ENCODE peak calls at places on chromosomes 5 and 9, in ten cellular contexts. L is uterus; C is foreskin fibroblast; F is brain microvascular endothelial cell; T is transverse colon; Y is heart right ventricle; D is upper lobe of right lung; J is CD8-positive, alpha-beta T cell; U is fibroblast of lung; P is fibroblast of mammary gland. K is an unnamed sample.

GRCh38 chr9:79896390-79896789 is 324.6 kb downstream of the TLE4 start:
- DNase-seq in Y (no peak), P (no peak), J (no peak), F (no peak), U (no peak), D (no peak), L (no peak), T (no peak), C (peak), K (peak)

GRCh38 chr9:99720455-99721050 is 101.1 kb upstream of the NR4A3 start:
- DNase-seq in C (peak), L (no peak), T (no peak), Y (no peak), D (no peak), J (no peak), P (peak), U (peak), F (no peak), K (no peak)

GRCh38 chr9:135061441-135061840 is 26.0 kb upstream of the OLFM1 start:
- DNase-seq in L (no peak), P (no peak), T (no peak), Y (no peak), C (no peak), J (no peak), F (no peak), U (no peak), D (peak), K (no peak)

GRCh38 chr5:863244-863805 is 12.5 kb upstream of the ZDHHC11 start:
- DNase-seq in P (no peak), T (no peak), Y (peak), L (no peak), C (no peak), U (no peak), D (no peak), F (no peak), J (no peak), K (no peak)

GRCh38 chr9:132804576-132805295 is 73.3 kb downstream of the AK8 start:
- DNase-seq in P (no peak), L (no peak), T (peak), J (no peak), C (no peak), U (no peak), D (no peak), F (no peak), Y (no peak), K (no peak)

GRCh38 chr9:104301770-104302169 is 202.3 kb upstream of the OR13F1 start:
- DNase-seq in P (no peak), Y (no peak), J (no peak), F (no peak), C (no peak), D (no peak), T (no peak), L (no peak), U (no peak), K (no peak)

GRCh38 chr9:122370869-122371467 is at the start of gene PTGS1:
- DNase-seq in T (peak), U (peak), J (no peak), P (no peak), L (no peak), D (peak), C (peak), F (no peak), Y (peak), K (no peak)

GRCh38 chr5:82641362-82641988 is 363.3 kb upstream of the RPS23 start:
- DNase-seq in C (peak), Y (no peak), U (peak), J (no peak), D (no peak), P (peak), T (peak), F (peak), L (peak), K (peak)

GRCh38 chr5:77282337-77283027 is 72.0 kb downstream of the PDE8B start:
- DNase-seq in U (peak), P (peak), C (peak), L (peak), F (peak), J (no peak), T (no peak), Y (no peak), D (no peak), K (peak)

GRCh38 chr9:126694206-126695081 is 80.7 kb downstream of the LMX1B start:
- DNase-seq in T (no peak), U (no peak), P (no peak), D (peak), Y (no peak), J (no peak), F (no peak), C (no peak), L (no peak), K (no peak)

GRCh38 chr5:91224459-91224858 is 158.7 kb downstream of the ARRDC3 start:
- DNase-seq in U (no peak), T (no peak), F (peak), L (no peak), P (no peak), J (no peak), D (no peak), C (peak), Y (no peak), K (no peak)

GRCh38 chr5:150001660-150002493 is 1.3 kb downstream of the HMGXB3 start:
- DNase-seq in U (peak), F (peak), L (no peak), C (peak), P (peak), T (peak), Y (no peak), J (peak), D (no peak), K (peak)

GRCh38 chr9:69034071-69034470 is 1.5 kb upstream of the FXN start:
- DNase-seq in P (no peak), C (no peak), Y (no peak), D (no peak), J (no peak), U (no peak), L (no peak), T (no peak), F (no peak), K (no peak)

GRCh38 chr5:140631831-140632365 is 1.1 kb downstream of the CD14 start:
- DNase-seq in D (no peak), J (no peak), Y (no peak), C (no peak), P (no peak), L (no peak), T (peak), U (no peak), F (no peak), K (no peak)

GRCh38 chr5:164115420-164115819 is 610.0 kb downstream of the MAT2B start:
- DNase-seq in F (no peak), J (no peak), L (no peak), T (no peak), P (no peak), Y (no peak), D (no peak), C (no peak), U (no peak), K (no peak)

GRCh38 chr5:36679609-36680008 is 73.2 kb downstream of the SLC1A3 start:
- DNase-seq in U (no peak), D (no peak), F (no peak), L (no peak), Y (no peak), C (no peak), T (no peak), P (no peak), J (no peak), K (no peak)

GRCh38 chr5:36680066-36680465 is 73.7 kb downstream of the SLC1A3 start:
- DNase-seq in Y (peak), U (no peak), F (no peak), J (no peak), T (peak), D (peak), C (no peak), P (no peak), L (no peak), K (no peak)

GRCh38 chr5:36670548-36670947 is 64.1 kb downstream of the SLC1A3 start:
- DNase-seq in C (no peak), D (no peak), F (no peak), P (no peak), Y (no peak), L (no peak), U (no peak), T (no peak), J (no peak), K (no peak)

GRCh38 chr5:36675244-36675643 is 68.8 kb downstream of the SLC1A3 start:
- DNase-seq in D (no peak), Y (no peak), U (no peak), T (no peak), J (no peak), C (no peak), F (no peak), L (no peak), P (no peak), K (no peak)
- H3K4me3 ChIP-seq in D (no peak), Y (no peak), U (no peak), T (no peak), J (no peak), C (no peak), F (no peak), L (no peak), P (no peak), K (no peak)

GRCh38 chr5:5900350-5900749 is 477.9 kb downstream of the ICE1 start:
- DNase-seq in P (no peak), F (no peak), C (no peak), Y (no peak), L (no peak), U (no peak), D (no peak), T (no peak), J (no peak), K (no peak)
- TF ChIP-seq CTCF in P (no peak), F (no peak), C (no peak), Y (no peak), L (no peak), U (no peak), D (no peak), T (no peak), J (no peak), K (no peak)

DNA sequence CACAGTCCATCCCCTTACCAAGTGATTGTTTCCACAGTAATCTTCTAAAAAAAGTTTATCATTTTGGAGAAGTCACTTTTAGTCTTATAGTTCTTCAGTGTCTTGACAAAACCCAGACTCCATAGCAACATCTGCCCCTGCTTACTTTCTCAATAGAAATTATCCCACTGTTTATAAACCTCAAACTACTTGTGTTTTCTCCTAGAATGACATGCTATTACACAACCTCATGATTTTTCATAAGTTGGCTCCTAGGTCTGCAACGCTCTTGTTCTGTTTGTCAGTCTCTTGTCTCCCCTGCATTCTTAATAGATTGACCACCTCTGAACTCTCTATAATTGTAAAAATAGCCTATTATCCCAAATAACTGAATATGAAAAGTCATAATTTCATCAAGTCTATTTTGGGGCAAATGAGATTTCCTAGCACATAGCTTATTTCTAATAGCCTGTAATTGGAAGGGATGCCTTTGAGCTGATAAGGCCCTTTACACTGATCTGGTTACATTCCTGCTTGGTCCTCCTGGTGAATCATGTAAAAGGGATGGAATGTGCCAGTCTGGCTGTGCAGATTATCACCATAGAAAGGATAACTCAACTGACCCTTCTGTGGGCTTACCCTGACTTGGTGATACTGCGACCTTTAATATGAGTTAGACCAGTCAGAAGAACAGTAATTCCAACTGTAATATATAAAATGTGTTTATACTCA is 69.6 kb downstream of the CHSY3 start:
- DNase-seq in P (peak), C (peak), L (no peak), T (no peak), D (no peak), F (peak), J (no peak), Y (no peak), U (peak), K (no peak)
- H3K4me3 ChIP-seq in P (no peak), C (no peak), L (no peak), T (no peak), D (no peak), F (no peak), J (no peak), Y (no peak), U (no peak), K (no peak)

GRCh38 chr9:93681316-93682154 is 105.2 kb downstream of the PHF2 start:
- DNase-seq in Y (no peak), J (peak), P (no peak), T (peak), D (peak), L (peak), F (no peak), C (no peak), U (no peak), K (no peak)

GRCh38 chr9:93680445-93681315 is 104.3 kb downstream of the PHF2 start:
- DNase-seq in C (no peak), P (no peak), U (no peak), J (peak), L (peak), Y (no peak), D (peak), T (peak), F (no peak), K (no peak)

GRCh38 chr9:93684161-93684765 is 107.9 kb downstream of the PHF2 start:
- DNase-seq in Y (no peak), P (no peak), D (peak), L (no peak), J (no peak), F (no peak), U (no peak), T (no peak), C (no peak), K (no peak)

GRCh38 chr9:93683331-93684134 is 107.1 kb downstream of the PHF2 start:
- DNase-seq in F (no peak), C (no peak), U (no peak), L (peak), T (peak), Y (no peak), P (no peak), D (peak), J (peak), K (no peak)

DNA sequence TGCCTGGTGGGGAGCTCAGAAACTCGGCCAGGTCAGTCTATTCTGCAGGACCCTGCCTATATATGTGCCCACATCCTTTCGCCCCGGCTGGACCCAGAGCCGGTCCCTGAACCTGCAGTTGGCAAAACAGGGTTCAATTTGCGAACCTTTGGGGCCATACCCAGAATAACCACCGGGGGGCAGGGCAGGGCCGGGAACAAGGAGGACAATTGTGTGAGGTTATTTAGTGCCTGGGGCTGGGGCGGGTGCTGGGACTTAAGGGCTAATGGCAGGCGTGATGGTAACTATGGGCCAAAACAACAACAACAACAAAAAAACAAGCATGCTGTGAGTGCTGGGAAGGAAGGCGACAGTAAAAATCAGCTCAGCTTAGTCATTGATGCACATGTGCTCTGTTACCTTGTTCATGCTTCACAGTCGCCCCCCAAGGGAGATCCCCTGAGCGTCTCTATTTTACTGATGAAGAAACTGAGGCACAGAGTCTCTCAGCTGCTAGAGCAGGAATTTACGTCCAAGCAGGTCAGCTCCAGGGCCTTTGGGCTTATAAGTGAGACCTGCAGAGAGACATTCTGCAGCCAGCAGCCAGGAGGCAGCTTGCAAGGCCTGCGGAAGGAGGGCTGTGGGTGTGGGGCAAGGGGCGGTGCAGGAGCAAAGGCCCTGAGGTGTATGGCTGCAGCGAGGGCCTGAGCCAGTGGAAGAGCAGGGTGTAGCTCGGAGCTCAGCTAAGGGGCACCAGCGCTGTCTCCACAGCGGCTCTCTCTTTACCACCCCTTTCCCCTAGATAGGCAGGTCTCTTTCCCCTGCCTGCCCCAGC is 106.0 kb downstream of the PHF2 start:
- DNase-seq in T (peak), P (peak), D (peak), F (peak), C (peak), L (peak), U (peak), J (peak), Y (peak), K (peak)
- TF ChIP-seq CTCF in T (peak), P (peak), D (peak), F (peak), C (peak), L (peak), U (peak), J (peak), Y (peak), K (peak)

K was measured in astrocyte of the cerebellum.